ENCODE peak calls at places on chromosomes 12 and 14, in ten cellular contexts. One of them, this sample, is unnamed.

GRCh38 chr12:49331360-49332222 is 5.4 kb downstream of the C1QL4 start:
- DNase-seq in HFFc6: peak; percentile 63
- DNase-seq in CD8-positive, alpha-beta T cell: no peak
- DNase-seq in progenitor cell of endocrine pancreas: peak; percentile 50
- DNase-seq in tibial nerve: peak; percentile 45
- DNase-seq in frontal cortex: peak; percentile 80
- DNase-seq in effector CD4-positive, alpha-beta T cell: no peak
- DNase-seq in activated T-cell treated with anti-CD3 and anti-CD28 coated beads for 24 hours: no peak
- DNase-seq in HS-5: no peak
- DNase-seq in T-helper 2 cell: no peak
- DNase-seq in this sample: peak; percentile 72

GRCh38 chr12:823043-823698 is 70.8 kb downstream of the WNK1 start:
- DNase-seq in HFFc6: no peak
- DNase-seq in CD8-positive, alpha-beta T cell: no peak
- DNase-seq in progenitor cell of endocrine pancreas: no peak
- DNase-seq in tibial nerve: no peak
- DNase-seq in frontal cortex: no peak
- DNase-seq in effector CD4-positive, alpha-beta T cell: no peak
- DNase-seq in activated T-cell treated with anti-CD3 and anti-CD28 coated beads for 24 hours: no peak
- DNase-seq in HS-5: no peak
- DNase-seq in T-helper 2 cell: no peak
- DNase-seq in this sample: no peak

GRCh38 chr14:36394593-36394992 is 74.2 kb upstream of the MBIP start:
- DNase-seq in HFFc6: no peak
- DNase-seq in CD8-positive, alpha-beta T cell: no peak
- DNase-seq in progenitor cell of endocrine pancreas: no peak
- DNase-seq in tibial nerve: no peak
- DNase-seq in frontal cortex: no peak
- DNase-seq in effector CD4-positive, alpha-beta T cell: no peak
- DNase-seq in activated T-cell treated with anti-CD3 and anti-CD28 coated beads for 24 hours: no peak
- DNase-seq in HS-5: no peak
- DNase-seq in T-helper 2 cell: no peak
- DNase-seq in this sample: no peak

GRCh38 chr12:57452181-57452936 is 2.7 kb upstream of the INHBE start:
- DNase-seq in HFFc6: peak; percentile 84
- DNase-seq in CD8-positive, alpha-beta T cell: no peak
- DNase-seq in progenitor cell of endocrine pancreas: no peak
- DNase-seq in tibial nerve: no peak
- DNase-seq in frontal cortex: no peak
- DNase-seq in effector CD4-positive, alpha-beta T cell: no peak
- DNase-seq in activated T-cell treated with anti-CD3 and anti-CD28 coated beads for 24 hours: no peak
- DNase-seq in HS-5: no peak
- DNase-seq in T-helper 2 cell: no peak
- DNase-seq in this sample: peak; percentile 31

GRCh38 chr12:45292486-45293195 is 76.7 kb downstream of the ANO6 start:
- DNase-seq in HFFc6: no peak
- DNase-seq in CD8-positive, alpha-beta T cell: no peak
- DNase-seq in progenitor cell of endocrine pancreas: no peak
- DNase-seq in tibial nerve: no peak
- DNase-seq in frontal cortex: no peak
- DNase-seq in effector CD4-positive, alpha-beta T cell: no peak
- DNase-seq in activated T-cell treated with anti-CD3 and anti-CD28 coated beads for 24 hours: no peak
- DNase-seq in HS-5: no peak
- DNase-seq in T-helper 2 cell: no peak
- DNase-seq in this sample: no peak

GRCh38 chr12:105036937-105037649 is 47.2 kb downstream of the ALDH1L2 start:
- DNase-seq in HFFc6: no peak
- DNase-seq in CD8-positive, alpha-beta T cell: no peak
- DNase-seq in progenitor cell of endocrine pancreas: no peak
- DNase-seq in tibial nerve: no peak
- DNase-seq in frontal cortex: no peak
- DNase-seq in effector CD4-positive, alpha-beta T cell: no peak
- DNase-seq in activated T-cell treated with anti-CD3 and anti-CD28 coated beads for 24 hours: no peak
- DNase-seq in HS-5: no peak
- DNase-seq in T-helper 2 cell: no peak
- DNase-seq in this sample: no peak

GRCh38 chr12:115433014-115433634 is 749.1 kb upstream of the TBX3 start:
- DNase-seq in HFFc6: no peak
- DNase-seq in CD8-positive, alpha-beta T cell: no peak
- DNase-seq in progenitor cell of endocrine pancreas: no peak
- DNase-seq in tibial nerve: no peak
- DNase-seq in frontal cortex: no peak
- DNase-seq in effector CD4-positive, alpha-beta T cell: no peak
- DNase-seq in activated T-cell treated with anti-CD3 and anti-CD28 coated beads for 24 hours: no peak
- DNase-seq in HS-5: no peak
- DNase-seq in T-helper 2 cell: no peak
- DNase-seq in this sample: no peak

GRCh38 chr12:106780010-106780625 is 5.6 kb downstream of the RIC8B start:
- DNase-seq in HFFc6: peak; percentile 69
- DNase-seq in CD8-positive, alpha-beta T cell: no peak
- DNase-seq in progenitor cell of endocrine pancreas: no peak
- DNase-seq in tibial nerve: no peak
- DNase-seq in frontal cortex: no peak
- DNase-seq in effector CD4-positive, alpha-beta T cell: no peak
- DNase-seq in activated T-cell treated with anti-CD3 and anti-CD28 coated beads for 24 hours: no peak
- DNase-seq in HS-5: no peak
- DNase-seq in T-helper 2 cell: no peak
- DNase-seq in this sample: no peak

GRCh38 chr12:78239566-78239965 is 408.9 kb downstream of the NAV3 start:
- DNase-seq in HFFc6: no peak
- DNase-seq in CD8-positive, alpha-beta T cell: no peak
- DNase-seq in progenitor cell of endocrine pancreas: no peak
- DNase-seq in tibial nerve: no peak
- DNase-seq in frontal cortex: no peak
- DNase-seq in effector CD4-positive, alpha-beta T cell: no peak
- DNase-seq in activated T-cell treated with anti-CD3 and anti-CD28 coated beads for 24 hours: no peak
- DNase-seq in HS-5: no peak
- DNase-seq in T-helper 2 cell: no peak
- DNase-seq in this sample: no peak

GRCh38 chr12:17971850-17972249 is 118.1 kb downstream of the RERGL start:
- DNase-seq in HFFc6: no peak
- DNase-seq in CD8-positive, alpha-beta T cell: no peak
- DNase-seq in progenitor cell of endocrine pancreas: no peak
- DNase-seq in tibial nerve: no peak
- DNase-seq in frontal cortex: no peak
- DNase-seq in effector CD4-positive, alpha-beta T cell: no peak
- DNase-seq in activated T-cell treated with anti-CD3 and anti-CD28 coated beads for 24 hours: no peak
- DNase-seq in HS-5: no peak
- DNase-seq in T-helper 2 cell: no peak
- DNase-seq in this sample: no peak

GRCh38 chr14:77574446-77575125 is 41.9 kb downstream of the SPTLC2 start:
- DNase-seq in HFFc6: peak; percentile 30
- DNase-seq in CD8-positive, alpha-beta T cell: no peak
- DNase-seq in progenitor cell of endocrine pancreas: no peak
- DNase-seq in tibial nerve: no peak
- DNase-seq in frontal cortex: no peak
- DNase-seq in effector CD4-positive, alpha-beta T cell: no peak
- DNase-seq in activated T-cell treated with anti-CD3 and anti-CD28 coated beads for 24 hours: no peak
- DNase-seq in HS-5: no peak
- DNase-seq in T-helper 2 cell: no peak
- DNase-seq in this sample: no peak

GRCh38 chr12:46770501-46771183 is 55.2 kb downstream of the SLC38A4 start:
- DNase-seq in HFFc6: peak; percentile 25
- DNase-seq in CD8-positive, alpha-beta T cell: no peak
- DNase-seq in progenitor cell of endocrine pancreas: no peak
- DNase-seq in tibial nerve: no peak
- DNase-seq in frontal cortex: no peak
- DNase-seq in effector CD4-positive, alpha-beta T cell: no peak
- DNase-seq in activated T-cell treated with anti-CD3 and anti-CD28 coated beads for 24 hours: no peak
- DNase-seq in HS-5: peak; percentile 19
- DNase-seq in T-helper 2 cell: no peak
- DNase-seq in this sample: no peak

GRCh38 chr12:67780580-67781084 is 132.1 kb downstream of the DYRK2 start:
- DNase-seq in HFFc6: no peak
- DNase-seq in CD8-positive, alpha-beta T cell: no peak
- DNase-seq in progenitor cell of endocrine pancreas: no peak
- DNase-seq in tibial nerve: no peak
- DNase-seq in frontal cortex: no peak
- DNase-seq in effector CD4-positive, alpha-beta T cell: no peak
- DNase-seq in activated T-cell treated with anti-CD3 and anti-CD28 coated beads for 24 hours: no peak
- DNase-seq in HS-5: no peak
- DNase-seq in T-helper 2 cell: no peak
- DNase-seq in this sample: no peak

GRCh38 chr14:37566811-37567371 is 28.2 kb downstream of the FOXA1 start:
- DNase-seq in HFFc6: no peak
- DNase-seq in CD8-positive, alpha-beta T cell: no peak
- DNase-seq in progenitor cell of endocrine pancreas: no peak
- DNase-seq in tibial nerve: no peak
- DNase-seq in frontal cortex: no peak
- DNase-seq in effector CD4-positive, alpha-beta T cell: no peak
- DNase-seq in activated T-cell treated with anti-CD3 and anti-CD28 coated beads for 24 hours: no peak
- DNase-seq in HS-5: no peak
- DNase-seq in T-helper 2 cell: no peak
- DNase-seq in this sample: no peak

GRCh38 chr14:74249433-74250375 is 10.5 kb downstream of the VSX2 start:
- DNase-seq in HFFc6: no peak
- DNase-seq in CD8-positive, alpha-beta T cell: no peak
- DNase-seq in progenitor cell of endocrine pancreas: no peak
- DNase-seq in tibial nerve: no peak
- DNase-seq in frontal cortex: no peak
- DNase-seq in effector CD4-positive, alpha-beta T cell: no peak
- DNase-seq in activated T-cell treated with anti-CD3 and anti-CD28 coated beads for 24 hours: no peak
- DNase-seq in HS-5: no peak
- DNase-seq in T-helper 2 cell: no peak
- DNase-seq in this sample: no peak

GRCh38 chr14:49512147-49512551 is 74.0 kb downstream of the RPS29 start:
- DNase-seq in HFFc6: peak; percentile 63
- DNase-seq in CD8-positive, alpha-beta T cell: no peak
- DNase-seq in progenitor cell of endocrine pancreas: no peak
- DNase-seq in tibial nerve: no peak
- DNase-seq in frontal cortex: no peak
- DNase-seq in effector CD4-positive, alpha-beta T cell: no peak
- DNase-seq in activated T-cell treated with anti-CD3 and anti-CD28 coated beads for 24 hours: no peak
- DNase-seq in HS-5: peak; percentile 87
- DNase-seq in T-helper 2 cell: no peak
- DNase-seq in this sample: peak; percentile 3

GRCh38 chr12:118377005-118377890 is 893 bp downstream of the SUDS3 start:
- DNase-seq in HFFc6: no peak
- DNase-seq in CD8-positive, alpha-beta T cell: no peak
- DNase-seq in progenitor cell of endocrine pancreas: no peak
- DNase-seq in tibial nerve: no peak
- DNase-seq in frontal cortex: peak; percentile 33
- DNase-seq in effector CD4-positive, alpha-beta T cell: no peak
- DNase-seq in activated T-cell treated with anti-CD3 and anti-CD28 coated beads for 24 hours: no peak
- DNase-seq in HS-5: no peak
- DNase-seq in T-helper 2 cell: no peak
- DNase-seq in this sample: no peak

GRCh38 chr12:91413591-91413990 is 231.0 kb upstream of the DCN start:
- DNase-seq in HFFc6: no peak
- DNase-seq in CD8-positive, alpha-beta T cell: no peak
- DNase-seq in progenitor cell of endocrine pancreas: no peak
- DNase-seq in tibial nerve: no peak
- DNase-seq in frontal cortex: no peak
- DNase-seq in effector CD4-positive, alpha-beta T cell: no peak
- DNase-seq in activated T-cell treated with anti-CD3 and anti-CD28 coated beads for 24 hours: no peak
- DNase-seq in HS-5: peak; percentile 38
- DNase-seq in T-helper 2 cell: no peak
- DNase-seq in this sample: no peak

GRCh38 chr14:77276959-77277358 is 6.0 kb upstream of the NGB start:
- DNase-seq in HFFc6: no peak
- DNase-seq in CD8-positive, alpha-beta T cell: no peak
- DNase-seq in progenitor cell of endocrine pancreas: no peak
- DNase-seq in tibial nerve: no peak
- DNase-seq in frontal cortex: no peak
- DNase-seq in effector CD4-positive, alpha-beta T cell: no peak
- DNase-seq in activated T-cell treated with anti-CD3 and anti-CD28 coated beads for 24 hours: no peak
- DNase-seq in HS-5: no peak
- DNase-seq in T-helper 2 cell: no peak
- DNase-seq in this sample: no peak

GRCh38 chr12:14417717-14418116 is 52.2 kb downstream of the ATF7IP start:
- DNase-seq in HFFc6: peak; percentile 85
- DNase-seq in CD8-positive, alpha-beta T cell: peak; percentile 45
- DNase-seq in progenitor cell of endocrine pancreas: no peak
- DNase-seq in tibial nerve: peak; percentile 24
- DNase-seq in frontal cortex: peak; percentile 11
- DNase-seq in effector CD4-positive, alpha-beta T cell: peak; percentile 60
- DNase-seq in activated T-cell treated with anti-CD3 and anti-CD28 coated beads for 24 hours: peak; percentile 42
- DNase-seq in HS-5: peak; percentile 46
- DNase-seq in T-helper 2 cell: peak; percentile 56
- DNase-seq in this sample: peak; percentile 12

GRCh38 chr14:75831455-75831854 is 150.3 kb downstream of the TGFB3 start:
- DNase-seq in HFFc6: peak; percentile 30
- DNase-seq in CD8-positive, alpha-beta T cell: peak; percentile 3
- DNase-seq in progenitor cell of endocrine pancreas: peak; percentile 38
- DNase-seq in tibial nerve: peak; percentile 34
- DNase-seq in frontal cortex: no peak
- DNase-seq in effector CD4-positive, alpha-beta T cell: no peak
- DNase-seq in activated T-cell treated with anti-CD3 and anti-CD28 coated beads for 24 hours: no peak
- DNase-seq in HS-5: no peak
- DNase-seq in T-helper 2 cell: peak; percentile 19
- DNase-seq in this sample: no peak